ENCODE peak calls at places on chromosomes 2 and 18, in six cellular contexts. I is RWPE1, Q is fibroblast of lung, O is HFFc6, S is NCI-H1694 treated with DMSO at 0.1 percent for 48 hours, Z is cardiac muscle cell. J is an unnamed sample.
A peak's percentile ranks its signal among the peaks of the same experiment; 100 is the strongest.

GRCh38 chr2:157087373-157088005 is 170.0 kb upstream of the GALNT5 start:
- DNase-seq in I (no peak), Q (peak; percentile 45), O (no peak), S (no peak), Z (peak; percentile 37), J (no peak)

GRCh38 chr18:79681484-79682387 is 2.1 kb downstream of the CTDP1 start:
- DNase-seq in I (no peak), Q (no peak), O (no peak), S (no peak), Z (no peak), J (no peak)

GRCh38 chr2:121253021-121253673 is 31.9 kb downstream of the TFCP2L1 start:
- DNase-seq in I (no peak), Q (no peak), O (no peak), S (no peak), Z (no peak), J (no peak)

GRCh38 chr2:217911283-217911965 is 91.4 kb downstream of the TNS1 start:
- DNase-seq in I (no peak), Q (no peak), O (no peak), S (no peak), Z (peak; percentile 57), J (no peak)

GRCh38 chr2:57906152-57906732 is 140.4 kb upstream of the VRK2 start:
- DNase-seq in I (peak; percentile 67), Q (peak; percentile 61), O (peak; percentile 68), S (peak; percentile 81), Z (peak; percentile 76), J (peak; percentile 50)

GRCh38 chr2:169118060-169118459 is 48.7 kb downstream of the DHRS9 start:
- DNase-seq in I (no peak), Q (no peak), O (no peak), S (no peak), Z (no peak), J (no peak)

GRCh38 chr2:223222397-223222796 is 170.4 kb downstream of the KCNE4 start:
- DNase-seq in I (peak; percentile 41), Q (peak; percentile 52), O (no peak), S (no peak), Z (no peak), J (no peak)

GRCh38 chr2:67548317-67549095 is 151.4 kb downstream of the ETAA1 start:
- DNase-seq in I (no peak), Q (no peak), O (no peak), S (no peak), Z (no peak), J (no peak)

GRCh38 chr2:19933351-19933981 is 31.7 kb upstream of the TTC32 start:
- DNase-seq in I (peak; percentile 59), Q (peak; percentile 88), O (peak; percentile 60), S (no peak), Z (peak; percentile 80), J (peak; percentile 8)

GRCh38 chr2:130837811-130838565 is 1.3 kb downstream of the ARHGEF4 start:
- DNase-seq in I (no peak), Q (no peak), O (no peak), S (no peak), Z (no peak), J (no peak)

GRCh38 chr2:215870088-215870490 is 143.3 kb downstream of the MREG start:
- DNase-seq in I (peak; percentile 37), Q (peak; percentile 68), O (peak; percentile 48), S (no peak), Z (peak; percentile 79), J (no peak)

GRCh38 chr18:69954719-69955118 is 7.0 kb upstream of the CD226 start:
- DNase-seq in I (no peak), Q (peak; percentile 40), O (no peak), S (no peak), Z (no peak), J (no peak)

GRCh38 chr2:240217431-240218301 is 77.2 kb upstream of the OTOS start:
- DNase-seq in I (peak; percentile 31), Q (no peak), O (no peak), S (no peak), Z (no peak), J (no peak)

GRCh38 chr18:32469190-32469611 is 1.5 kb downstream of the GAREM1 start:
- DNase-seq in I (no peak), Q (peak; percentile 32), O (peak; percentile 2), S (peak; percentile 14), Z (peak; percentile 43), J (peak; percentile 70)